ENCODE peak calls at places on chromosomes 11 and 22, in eight cellular contexts. One of them, this sample, is unnamed.

GRCh38 chr11:66626926-66627325 is 10.5 kb downstream of the RBM14 start:
- DNase-seq in colonic mucosa: no peak
- DNase-seq in right lobe of liver: no peak
- DNase-seq in endodermal cell: no peak
- DNase-seq in CD8-positive, alpha-beta memory T cell: no peak
- DNase-seq in GM23338: no peak
- DNase-seq in Peyer's patch: no peak
- DNase-seq in NT2/D1: no peak
- DNase-seq in this sample: no peak

GRCh38 chr11:111923351-111923788 is 4.7 kb downstream of the C11orf52 start:
- DNase-seq in NT2/D1: no peak
- DNase-seq in GM23338: no peak
- DNase-seq in endodermal cell: peak; percentile 61
- DNase-seq in Peyer's patch: no peak
- DNase-seq in right lobe of liver: no peak
- DNase-seq in colonic mucosa: no peak
- DNase-seq in CD8-positive, alpha-beta memory T cell: no peak
- DNase-seq in this sample: peak; percentile 68

GRCh38 chr11:107916671-107917241 is 11.5 kb upstream of the RAB39A start:
- DNase-seq in CD8-positive, alpha-beta memory T cell: no peak
- DNase-seq in colonic mucosa: peak; percentile 32
- DNase-seq in GM23338: peak; percentile 73
- DNase-seq in right lobe of liver: no peak
- DNase-seq in Peyer's patch: no peak
- DNase-seq in endodermal cell: peak; percentile 91
- DNase-seq in NT2/D1: no peak
- DNase-seq in this sample: no peak

GRCh38 chr11:85827768-85828639 is 17.1 kb upstream of the SYTL2 start:
- DNase-seq in colonic mucosa: no peak
- DNase-seq in GM23338: no peak
- DNase-seq in right lobe of liver: no peak
- DNase-seq in CD8-positive, alpha-beta memory T cell: peak; percentile 67
- DNase-seq in NT2/D1: no peak
- DNase-seq in Peyer's patch: no peak
- DNase-seq in endodermal cell: no peak
- DNase-seq in this sample: no peak

GRCh38 chr22:31343235-31344191 is 2.6 kb downstream of the PATZ1 start:
- DNase-seq in Peyer's patch: peak; percentile 72
- DNase-seq in GM23338: peak; percentile 92
- DNase-seq in endodermal cell: peak; percentile 87
- DNase-seq in CD8-positive, alpha-beta memory T cell: no peak
- DNase-seq in NT2/D1: no peak
- DNase-seq in colonic mucosa: peak; percentile 80
- DNase-seq in right lobe of liver: no peak
- DNase-seq in this sample: peak; percentile 77

GRCh38 chr11:78336877-78337553 is 80.6 kb downstream of the GAB2 start:
- DNase-seq in GM23338: no peak
- DNase-seq in CD8-positive, alpha-beta memory T cell: no peak
- DNase-seq in Peyer's patch: no peak
- DNase-seq in colonic mucosa: no peak
- DNase-seq in right lobe of liver: no peak
- DNase-seq in NT2/D1: no peak
- DNase-seq in endodermal cell: no peak
- DNase-seq in this sample: no peak

GRCh38 chr22:44870021-44870420 is 117.6 kb downstream of the ARHGAP8 start:
- DNase-seq in colonic mucosa: no peak
- DNase-seq in GM23338: peak; percentile 29
- DNase-seq in Peyer's patch: peak; percentile 36
- DNase-seq in right lobe of liver: peak; percentile 27
- DNase-seq in CD8-positive, alpha-beta memory T cell: no peak
- DNase-seq in NT2/D1: no peak
- DNase-seq in endodermal cell: peak; percentile 76
- DNase-seq in this sample: no peak

GRCh38 chr11:93279911-93280347 is 50.6 kb upstream of the DEUP1 start:
- DNase-seq in Peyer's patch: no peak
- DNase-seq in right lobe of liver: no peak
- DNase-seq in NT2/D1: no peak
- DNase-seq in CD8-positive, alpha-beta memory T cell: no peak
- DNase-seq in endodermal cell: no peak
- DNase-seq in colonic mucosa: no peak
- DNase-seq in GM23338: no peak
- DNase-seq in this sample: no peak

GRCh38 chr11:69125861-69126260 is 29.9 kb upstream of the SMIM38 start:
- DNase-seq in NT2/D1: no peak
- DNase-seq in right lobe of liver: no peak
- DNase-seq in Peyer's patch: peak; percentile 19
- DNase-seq in endodermal cell: no peak
- DNase-seq in CD8-positive, alpha-beta memory T cell: no peak
- DNase-seq in GM23338: no peak
- DNase-seq in colonic mucosa: no peak
- DNase-seq in this sample: peak; percentile 32

GRCh38 chr11:71423181-71423790 is 24.9 kb downstream of the DHCR7 start:
- DNase-seq in CD8-positive, alpha-beta memory T cell: no peak
- DNase-seq in right lobe of liver: no peak
- DNase-seq in Peyer's patch: no peak
- DNase-seq in endodermal cell: no peak
- DNase-seq in NT2/D1: no peak
- DNase-seq in GM23338: no peak
- DNase-seq in colonic mucosa: no peak
- DNase-seq in this sample: no peak

GRCh38 chr11:102552447-102553200 is 22.1 kb upstream of the MMP7 start:
- DNase-seq in colonic mucosa: peak; percentile 50
- DNase-seq in CD8-positive, alpha-beta memory T cell: no peak
- DNase-seq in NT2/D1: no peak
- DNase-seq in right lobe of liver: no peak
- DNase-seq in endodermal cell: no peak
- DNase-seq in GM23338: no peak
- DNase-seq in Peyer's patch: no peak
- DNase-seq in this sample: no peak

GRCh38 chr11:134610116-134610910 is 198.3 kb upstream of the B3GAT1 start:
- DNase-seq in CD8-positive, alpha-beta memory T cell: no peak
- DNase-seq in endodermal cell: no peak
- DNase-seq in right lobe of liver: no peak
- DNase-seq in colonic mucosa: no peak
- DNase-seq in NT2/D1: no peak
- DNase-seq in GM23338: no peak
- DNase-seq in Peyer's patch: no peak
- DNase-seq in this sample: no peak

GRCh38 chr11:127859941-127860354 is 727.4 kb downstream of the ETS1 start:
- DNase-seq in right lobe of liver: no peak
- DNase-seq in Peyer's patch: no peak
- DNase-seq in endodermal cell: no peak
- DNase-seq in CD8-positive, alpha-beta memory T cell: no peak
- DNase-seq in GM23338: no peak
- DNase-seq in NT2/D1: no peak
- DNase-seq in colonic mucosa: no peak
- DNase-seq in this sample: no peak

GRCh38 chr11:77019976-77020591 is 14.1 kb upstream of the B3GNT6 start:
- DNase-seq in endodermal cell: no peak
- DNase-seq in NT2/D1: no peak
- DNase-seq in CD8-positive, alpha-beta memory T cell: no peak
- DNase-seq in Peyer's patch: no peak
- DNase-seq in colonic mucosa: no peak
- DNase-seq in right lobe of liver: no peak
- DNase-seq in GM23338: no peak
- DNase-seq in this sample: no peak

GRCh38 chr11:3010004-3010403 is 17.9 kb upstream of the NAP1L4 start:
- DNase-seq in Peyer's patch: peak; percentile 42
- DNase-seq in endodermal cell: no peak
- DNase-seq in GM23338: no peak
- DNase-seq in right lobe of liver: peak; percentile 46
- DNase-seq in NT2/D1: no peak
- DNase-seq in colonic mucosa: no peak
- DNase-seq in CD8-positive, alpha-beta memory T cell: no peak
- DNase-seq in this sample: peak; percentile 67

GRCh38 chr11:35945137-35945518 is 1.3 kb downstream of the LDLRAD3 start:
- DNase-seq in GM23338: no peak
- DNase-seq in colonic mucosa: no peak
- DNase-seq in endodermal cell: no peak
- DNase-seq in Peyer's patch: no peak
- DNase-seq in right lobe of liver: no peak
- DNase-seq in CD8-positive, alpha-beta memory T cell: no peak
- DNase-seq in NT2/D1: no peak
- DNase-seq in this sample: no peak

GRCh38 chr11:15816270-15816871 is 540.0 kb downstream of the SOX6 start:
- DNase-seq in colonic mucosa: no peak
- DNase-seq in NT2/D1: no peak
- DNase-seq in endodermal cell: no peak
- DNase-seq in CD8-positive, alpha-beta memory T cell: no peak
- DNase-seq in Peyer's patch: no peak
- DNase-seq in GM23338: no peak
- DNase-seq in right lobe of liver: no peak
- DNase-seq in this sample: peak; percentile 63

GRCh38 chr11:78339483-78339882 is 78.1 kb downstream of the GAB2 start:
- DNase-seq in right lobe of liver: no peak
- DNase-seq in colonic mucosa: no peak
- DNase-seq in Peyer's patch: no peak
- DNase-seq in endodermal cell: no peak
- DNase-seq in GM23338: no peak
- DNase-seq in NT2/D1: no peak
- DNase-seq in CD8-positive, alpha-beta memory T cell: no peak
- DNase-seq in this sample: no peak

GRCh38 chr11:99419991-99420390 is 399.2 kb downstream of the CNTN5 start:
- DNase-seq in CD8-positive, alpha-beta memory T cell: no peak
- DNase-seq in GM23338: no peak
- DNase-seq in Peyer's patch: no peak
- DNase-seq in NT2/D1: no peak
- DNase-seq in endodermal cell: no peak
- DNase-seq in right lobe of liver: no peak
- DNase-seq in colonic mucosa: no peak
- DNase-seq in this sample: no peak

GRCh38 chr22:25201557-25202273 is 2.1 kb downstream of the CRYBB3 start:
- DNase-seq in Peyer's patch: no peak
- DNase-seq in colonic mucosa: no peak
- DNase-seq in NT2/D1: no peak
- DNase-seq in GM23338: no peak
- DNase-seq in CD8-positive, alpha-beta memory T cell: no peak
- DNase-seq in right lobe of liver: no peak
- DNase-seq in endodermal cell: no peak
- DNase-seq in this sample: no peak

GRCh38 chr11:66842501-66842895 is 743 bp upstream of the RCE1 start:
- DNase-seq in colonic mucosa: peak; percentile 20
- DNase-seq in right lobe of liver: no peak
- DNase-seq in NT2/D1: no peak
- DNase-seq in Peyer's patch: peak; percentile 51
- DNase-seq in GM23338: no peak
- DNase-seq in endodermal cell: no peak
- DNase-seq in CD8-positive, alpha-beta memory T cell: no peak
- DNase-seq in this sample: no peak

GRCh38 chr11:66467034-66467659 is 442 bp downstream of the PELI3 start:
- DNase-seq in endodermal cell: no peak
- DNase-seq in Peyer's patch: peak; percentile 67
- DNase-seq in NT2/D1: no peak
- DNase-seq in colonic mucosa: peak; percentile 30
- DNase-seq in right lobe of liver: no peak
- DNase-seq in CD8-positive, alpha-beta memory T cell: no peak
- DNase-seq in GM23338: peak; percentile 64
- DNase-seq in this sample: no peak

GRCh38 chr11:11531127-11531526 is 90.7 kb downstream of the GALNT18 start:
- DNase-seq in endodermal cell: no peak
- DNase-seq in CD8-positive, alpha-beta memory T cell: no peak
- DNase-seq in NT2/D1: no peak
- DNase-seq in right lobe of liver: no peak
- DNase-seq in colonic mucosa: no peak
- DNase-seq in Peyer's patch: no peak
- DNase-seq in GM23338: no peak
- DNase-seq in this sample: no peak

GRCh38 chr11:45816614-45817013 is 11.7 kb downstream of the SLC35C1 start:
- DNase-seq in colonic mucosa: no peak
- DNase-seq in endodermal cell: peak; percentile 82
- DNase-seq in NT2/D1: peak; percentile 75
- DNase-seq in Peyer's patch: no peak
- DNase-seq in GM23338: peak; percentile 82
- DNase-seq in right lobe of liver: peak; percentile 54
- DNase-seq in CD8-positive, alpha-beta memory T cell: no peak
- DNase-seq in this sample: no peak

GRCh38 chr11:90294091-90294490 is 71.2 kb upstream of the CHORDC1 start:
- DNase-seq in right lobe of liver: no peak
- DNase-seq in colonic mucosa: no peak
- DNase-seq in Peyer's patch: no peak
- DNase-seq in GM23338: no peak
- DNase-seq in endodermal cell: no peak
- DNase-seq in NT2/D1: no peak
- DNase-seq in CD8-positive, alpha-beta memory T cell: no peak
- DNase-seq in this sample: no peak

GRCh38 chr22:47240116-47240515 is 477.7 kb downstream of the TBC1D22A start:
- DNase-seq in Peyer's patch: no peak
- DNase-seq in endodermal cell: no peak
- DNase-seq in NT2/D1: no peak
- DNase-seq in right lobe of liver: no peak
- DNase-seq in colonic mucosa: no peak
- DNase-seq in CD8-positive, alpha-beta memory T cell: no peak
- DNase-seq in GM23338: no peak
- DNase-seq in this sample: no peak
- H3K4me1 ChIP-seq in Peyer's patch: no peaks in the 10 kb centered on the region
- H3K4me1 ChIP-seq in endodermal cell: no peaks in the 10 kb centered on the region
- H3K4me1 ChIP-seq in NT2/D1: no peaks in the 10 kb centered on the region
- H3K4me1 ChIP-seq in right lobe of liver: no peaks in the 10 kb centered on the region
- H3K4me1 ChIP-seq in colonic mucosa: no peaks in the 10 kb centered on the region
- H3K4me1 ChIP-seq in CD8-positive, alpha-beta memory T cell: no peaks in the 10 kb centered on the region
- H3K4me1 ChIP-seq in GM23338: no peaks in the 10 kb centered on the region
- H3K4me1 ChIP-seq in this sample: no peaks in the 10 kb centered on the region

DNA sequence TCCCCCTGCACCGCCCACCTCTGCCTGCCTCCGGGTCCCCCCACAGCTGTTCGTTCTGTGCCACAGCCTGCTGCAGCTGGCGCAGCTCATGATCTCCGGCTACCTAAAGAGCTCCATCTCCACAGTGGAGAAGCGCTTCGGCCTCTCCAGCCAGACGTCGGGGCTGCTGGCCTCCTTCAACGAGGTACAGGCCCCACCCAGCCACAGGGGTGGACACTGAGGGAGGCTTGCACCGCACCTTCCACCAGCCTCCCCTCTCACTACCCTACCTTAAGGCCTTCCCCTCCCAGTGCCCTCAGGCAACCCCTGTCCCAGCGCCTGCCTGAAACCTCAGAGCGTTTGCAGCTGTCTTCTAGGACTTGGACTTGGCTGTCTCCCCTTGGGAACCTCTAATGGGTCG is 13.0 kb downstream of the SLCO2B1 start:
- DNase-seq in endodermal cell: no peak
- DNase-seq in Peyer's patch: peak; percentile 48
- DNase-seq in colonic mucosa: no peak
- DNase-seq in right lobe of liver: no peak
- DNase-seq in NT2/D1: no peak
- DNase-seq in CD8-positive, alpha-beta memory T cell: no peak
- DNase-seq in GM23338: no peak
- DNase-seq in this sample: no peak
- H3K27me3 ChIP-seq in endodermal cell: no peaks in the 10 kb centered on the region
- H3K27me3 ChIP-seq in Peyer's patch: no peaks in the 10 kb centered on the region
- H3K27me3 ChIP-seq in colonic mucosa: no peaks in the 10 kb centered on the region
- H3K27me3 ChIP-seq in right lobe of liver: no peaks in the 10 kb centered on the region
- H3K27me3 ChIP-seq in NT2/D1: no peaks in the 10 kb centered on the region
- H3K27me3 ChIP-seq in CD8-positive, alpha-beta memory T cell: no peaks in the 10 kb centered on the region
- H3K27me3 ChIP-seq in GM23338: no peaks in the 10 kb centered on the region
- H3K27me3 ChIP-seq in this sample: no peaks in the 10 kb centered on the region

GRCh38 chr22:17115927-17116326 is 5.2 kb downstream of the TMEM121B start:
- DNase-seq in right lobe of liver: no peak
- DNase-seq in GM23338: no peak
- DNase-seq in CD8-positive, alpha-beta memory T cell: no peak
- DNase-seq in NT2/D1: no peak
- DNase-seq in Peyer's patch: no peak
- DNase-seq in colonic mucosa: no peak
- DNase-seq in endodermal cell: no peak
- DNase-seq in this sample: no peak
- H3K4me1 ChIP-seq in right lobe of liver: peaks cover 2% of the 10 kb centered on the region
- H3K4me1 ChIP-seq in GM23338: peaks cover 16% of the 10 kb centered on the region
- H3K4me1 ChIP-seq in CD8-positive, alpha-beta memory T cell: peaks cover 56% of the 10 kb centered on the region
- H3K4me1 ChIP-seq in NT2/D1: peaks cover 10% of the 10 kb centered on the region
- H3K4me1 ChIP-seq in Peyer's patch: no peaks in the 10 kb centered on the region
- H3K4me1 ChIP-seq in colonic mucosa: no peaks in the 10 kb centered on the region
- H3K4me1 ChIP-seq in endodermal cell: peaks cover 19% of the 10 kb centered on the region
- H3K4me1 ChIP-seq in this sample: peaks cover 8% of the 10 kb centered on the region

GRCh38 chr11:1450344-1450875 is 36.2 kb downstream of the MOB2 start:
- DNase-seq in right lobe of liver: no peak
- DNase-seq in endodermal cell: no peak
- DNase-seq in GM23338: no peak
- DNase-seq in colonic mucosa: no peak
- DNase-seq in Peyer's patch: no peak
- DNase-seq in CD8-positive, alpha-beta memory T cell: no peak
- DNase-seq in NT2/D1: no peak
- DNase-seq in this sample: no peak
- H3K27me3 ChIP-seq in right lobe of liver: no peaks in the 10 kb centered on the region
- H3K27me3 ChIP-seq in endodermal cell: no peaks in the 10 kb centered on the region
- H3K27me3 ChIP-seq in GM23338: no peaks in the 10 kb centered on the region
- H3K27me3 ChIP-seq in colonic mucosa: no peaks in the 10 kb centered on the region
- H3K27me3 ChIP-seq in Peyer's patch: no peaks in the 10 kb centered on the region
- H3K27me3 ChIP-seq in CD8-positive, alpha-beta memory T cell: no peaks in the 10 kb centered on the region
- H3K27me3 ChIP-seq in NT2/D1: no peaks in the 10 kb centered on the region
- H3K27me3 ChIP-seq in this sample: peaks cover 62% of the 10 kb centered on the region

This sample was measured in tibial artery.